ENCODE peak calls at places on chromosomes 12 and 14, in ten cellular contexts. I, T, E, R, S, K, Y, L, X and B are unnamed samples.

GRCh38 chr12:130203151-130203550 is 40.9 kb downstream of the FZD10 start:
- DNase-seq in I (no peak), T (no peak), E (no peak), R (no peak), S (no peak), K (no peak), Y (no peak), L (no peak), X (no peak), B (no peak)

GRCh38 chr12:50614167-50614762 is 109.5 kb downstream of the DIP2B start:
- DNase-seq in I (no peak), T (no peak), E (no peak), R (no peak), S (no peak), K (peak), Y (no peak), L (no peak), X (no peak), B (no peak)

GRCh38 chr12:47955059-47955458 is 8.3 kb upstream of the TMEM106C start:
- DNase-seq in I (no peak), T (no peak), E (no peak), R (no peak), S (no peak), K (no peak), Y (no peak), L (no peak), X (no peak), B (no peak)

GRCh38 chr12:6962285-6963015 is 8.0 kb downstream of the PHB2 start:
- DNase-seq in I (peak), T (peak), E (no peak), R (peak), S (no peak), K (no peak), Y (peak), L (peak), X (no peak), B (peak)

GRCh38 chr14:100581228-100582145 is 5.7 kb downstream of the BEGAIN start:
- DNase-seq in I (no peak), T (peak), E (no peak), R (no peak), S (no peak), K (no peak), Y (peak), L (no peak), X (no peak), B (peak)

GRCh38 chr12:109544955-109545531 is 28.3 kb downstream of the MMAB start:
- DNase-seq in I (no peak), T (no peak), E (no peak), R (no peak), S (no peak), K (no peak), Y (no peak), L (no peak), X (no peak), B (no peak)

GRCh38 chr12:19971396-19971802 is 396.9 kb upstream of the PDE3A start:
- DNase-seq in I (peak), T (no peak), E (no peak), R (no peak), S (peak), K (no peak), Y (no peak), L (no peak), X (no peak), B (no peak)

GRCh38 chr14:32809255-32809654 is 129.4 kb upstream of the NPAS3 start:
- DNase-seq in I (no peak), T (no peak), E (no peak), R (no peak), S (no peak), K (no peak), Y (no peak), L (no peak), X (no peak), B (no peak)

GRCh38 chr14:42731480-42731879 is 1124.8 kb downstream of the LRFN5 start:
- DNase-seq in I (no peak), T (no peak), E (no peak), R (no peak), S (no peak), K (no peak), Y (no peak), L (no peak), X (no peak), B (no peak)

GRCh38 chr14:63677891-63678379 is 36.3 kb upstream of the WDR89 start:
- DNase-seq in I (no peak), T (no peak), E (no peak), R (peak), S (peak), K (no peak), Y (no peak), L (no peak), X (no peak), B (no peak)

GRCh38 chr12:7065073-7065623 is 4.6 kb downstream of the C1S start:
- DNase-seq in I (no peak), T (no peak), E (no peak), R (no peak), S (no peak), K (no peak), Y (no peak), L (no peak), X (no peak), B (no peak)

GRCh38 chr12:26156201-26156871 is 31.5 kb upstream of the BHLHE41 start:
- DNase-seq in I (no peak), T (no peak), E (no peak), R (peak), S (no peak), K (no peak), Y (no peak), L (no peak), X (peak), B (no peak)

GRCh38 chr12:122518908-122519307 is 7.8 kb downstream of the RSRC2 start:
- DNase-seq in I (no peak), T (no peak), E (no peak), R (no peak), S (no peak), K (no peak), Y (no peak), L (no peak), X (no peak), B (no peak)

GRCh38 chr12:122519418-122519817 is 7.3 kb downstream of the RSRC2 start:
- DNase-seq in I (no peak), T (no peak), E (no peak), R (no peak), S (no peak), K (no peak), Y (no peak), L (no peak), X (no peak), B (no peak)

GRCh38 chr12:122515275-122515674 is 11.5 kb downstream of the RSRC2 start:
- DNase-seq in I (no peak), T (no peak), E (no peak), R (no peak), S (no peak), K (no peak), Y (no peak), L (no peak), X (no peak), B (no peak)

GRCh38 chr12:122516544-122517361 is 10.0 kb downstream of the RSRC2 start:
- DNase-seq in I (no peak), T (no peak), E (no peak), R (no peak), S (no peak), K (no peak), Y (no peak), L (no peak), X (no peak), B (no peak)

DNA sequence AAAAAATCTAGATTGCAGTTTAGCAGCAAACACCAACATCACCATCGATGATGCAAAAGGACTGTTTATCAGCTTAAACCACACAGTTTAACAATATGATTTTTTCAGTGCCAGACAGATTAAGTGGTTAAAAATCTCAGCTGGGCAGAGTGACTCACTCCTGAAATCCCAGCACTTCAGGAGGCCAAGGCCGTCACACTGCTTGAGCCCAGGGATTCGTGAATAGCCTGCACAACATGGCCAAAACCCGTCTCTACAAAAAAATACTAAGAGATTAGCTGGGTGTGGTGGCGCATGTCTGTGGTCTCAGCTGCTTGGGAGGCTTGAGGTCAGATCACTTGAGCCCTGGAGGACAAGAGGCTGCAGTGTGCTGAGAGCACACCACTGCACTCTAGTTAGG is 8.9 kb downstream of the RSRC2 start:
- DNase-seq in I (no peak), T (no peak), E (no peak), R (no peak), S (peak), K (no peak), Y (no peak), L (no peak), X (no peak), B (no peak)
- TF ChIP-seq EP300 in I (no peak), T (no peak), E (no peak), R (no peak), S (no peak), K (no peak), Y (no peak), L (no peak), X (no peak), B (no peak)

GRCh38 chr14:58196198-58196597 is 3.8 kb upstream of the ACTR10 start:
- DNase-seq in I (no peak), T (no peak), E (no peak), R (no peak), S (no peak), K (peak), Y (no peak), L (no peak), X (no peak), B (no peak)

GRCh38 chr14:58200480-58200841 is 512 bp downstream of the ACTR10 start:
- DNase-seq in I (no peak), T (no peak), E (no peak), R (no peak), S (no peak), K (no peak), Y (no peak), L (no peak), X (no peak), B (no peak)

GRCh38 chr14:58198086-58198485 is 1.9 kb upstream of the ACTR10 start:
- DNase-seq in I (no peak), T (no peak), E (no peak), R (no peak), S (no peak), K (no peak), Y (no peak), L (no peak), X (no peak), B (no peak)

DNA sequence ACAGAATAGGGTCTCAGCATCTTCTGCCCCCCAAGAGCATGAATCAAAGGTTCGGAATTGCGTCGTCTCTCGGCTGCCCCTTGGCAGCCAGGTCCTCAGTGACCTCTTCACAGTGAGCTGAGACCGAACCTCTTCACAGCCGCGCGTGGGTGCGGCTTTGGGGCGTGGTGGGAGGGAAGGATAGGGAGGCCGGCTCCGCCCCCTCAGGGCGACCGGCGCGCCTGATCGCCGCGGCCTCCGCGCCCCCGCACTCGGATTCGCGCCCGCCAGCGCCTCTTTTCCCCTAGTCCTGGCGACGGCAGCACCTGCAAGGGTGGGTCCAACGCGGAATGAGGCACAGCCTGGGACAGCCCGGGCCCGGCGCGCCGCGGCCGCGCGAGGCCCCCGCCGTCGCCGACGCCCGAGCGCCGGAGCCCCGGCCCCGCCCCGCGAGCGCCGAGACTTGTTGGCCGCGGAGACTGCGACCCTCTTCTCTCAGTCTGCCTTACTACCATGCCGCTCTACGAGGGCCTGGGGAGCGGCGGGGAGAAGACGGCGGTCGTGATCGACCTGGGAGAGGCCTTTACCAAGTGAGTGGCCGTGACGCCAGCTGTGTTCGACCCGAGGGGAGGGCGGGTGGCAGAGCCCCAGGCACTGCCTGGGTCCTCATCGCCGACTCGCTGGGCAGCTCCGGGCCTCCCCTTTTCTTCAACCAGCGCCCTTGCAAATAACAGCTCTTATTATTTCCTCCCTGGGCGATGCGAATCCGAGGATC is at the start of gene ACTR10:
- DNase-seq in I (peak), T (peak), E (peak), R (peak), S (peak), K (peak), Y (peak), L (peak), X (peak), B (peak)
- TF ChIP-seq POLR2A in I (peak), T (peak), E (peak), R (peak), S (peak), K (peak), Y (peak), L (no peak), X (peak), B (peak)

GRCh38 chr14:96391293-96392118 is 422 bp upstream of the AK7 start:
- DNase-seq in I (peak), T (peak), E (peak), R (peak), S (peak), K (peak), Y (peak), L (peak), X (peak), B (peak)

GRCh38 chr14:96398432-96398831 is 6.5 kb downstream of the AK7 start:
- DNase-seq in I (peak), T (no peak), E (no peak), R (no peak), S (no peak), K (no peak), Y (no peak), L (no peak), X (no peak), B (no peak)

GRCh38 chr14:96390965-96391292 is 999 bp upstream of the AK7 start:
- DNase-seq in I (no peak), T (no peak), E (no peak), R (no peak), S (peak), K (no peak), Y (no peak), L (no peak), X (no peak), B (no peak)

GRCh38 chr14:96394047-96394815 is 2.3 kb downstream of the AK7 start:
- DNase-seq in I (peak), T (no peak), E (no peak), R (no peak), S (no peak), K (no peak), Y (no peak), L (no peak), X (no peak), B (no peak)

DNA sequence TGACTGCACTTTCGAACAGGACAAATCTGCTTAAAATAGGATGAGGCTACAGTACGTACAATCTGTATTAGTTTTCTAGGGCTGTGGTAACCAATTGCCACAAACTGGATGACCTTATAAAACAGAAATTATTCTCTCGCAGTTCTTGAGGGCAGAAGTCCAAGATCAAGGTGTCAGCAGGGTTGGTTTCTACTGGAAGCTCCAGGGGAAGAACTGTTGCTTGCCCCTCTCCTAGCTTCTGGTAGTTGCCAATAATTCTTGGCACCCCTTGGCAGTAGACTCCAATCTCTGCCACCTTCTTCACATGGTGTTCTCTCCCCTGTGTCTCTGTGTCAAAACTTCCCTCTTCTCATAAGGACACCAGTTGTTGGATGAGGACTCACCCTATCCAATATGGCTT is 1.4 kb downstream of the AK7 start:
- DNase-seq in I (peak), T (no peak), E (no peak), R (no peak), S (no peak), K (no peak), Y (no peak), L (no peak), X (no peak), B (no peak)
- TF ChIP-seq EP300 in I (no peak), T (no peak), E (no peak), R (no peak), S (no peak), K (no peak), Y (no peak), L (no peak), X (no peak), B (no peak)

GRCh38 chr14:76768201-76768656 is 7.0 kb downstream of the VASH1 start:
- DNase-seq in I (peak), T (no peak), E (peak), R (peak), S (no peak), K (peak), Y (no peak), L (peak), X (peak), B (peak)
- TF ChIP-seq POLR2A in I (no peak), T (no peak), E (no peak), R (no peak), S (no peak), K (no peak), Y (no peak), L (no peak), X (peak), B (no peak)

GRCh38 chr12:51972424-51972812 is 20.9 kb downstream of the ACVR1B start:
- DNase-seq in I (no peak), T (no peak), E (no peak), R (no peak), S (no peak), K (no peak), Y (no peak), L (no peak), X (no peak), B (no peak)

GRCh38 chr12:51973560-51973959 is 22.1 kb downstream of the ACVR1B start:
- DNase-seq in I (no peak), T (no peak), E (no peak), R (no peak), S (no peak), K (no peak), Y (no peak), L (no peak), X (no peak), B (no peak)

GRCh38 chr12:51971679-51972423 is 20.4 kb downstream of the ACVR1B start:
- DNase-seq in I (no peak), T (no peak), E (no peak), R (no peak), S (no peak), K (no peak), Y (no peak), L (no peak), X (no peak), B (no peak)

GRCh38 chr12:51974646-51975045 is 23.1 kb downstream of the ACVR1B start:
- DNase-seq in I (no peak), T (no peak), E (no peak), R (no peak), S (no peak), K (no peak), Y (no peak), L (no peak), X (no peak), B (no peak)

DNA sequence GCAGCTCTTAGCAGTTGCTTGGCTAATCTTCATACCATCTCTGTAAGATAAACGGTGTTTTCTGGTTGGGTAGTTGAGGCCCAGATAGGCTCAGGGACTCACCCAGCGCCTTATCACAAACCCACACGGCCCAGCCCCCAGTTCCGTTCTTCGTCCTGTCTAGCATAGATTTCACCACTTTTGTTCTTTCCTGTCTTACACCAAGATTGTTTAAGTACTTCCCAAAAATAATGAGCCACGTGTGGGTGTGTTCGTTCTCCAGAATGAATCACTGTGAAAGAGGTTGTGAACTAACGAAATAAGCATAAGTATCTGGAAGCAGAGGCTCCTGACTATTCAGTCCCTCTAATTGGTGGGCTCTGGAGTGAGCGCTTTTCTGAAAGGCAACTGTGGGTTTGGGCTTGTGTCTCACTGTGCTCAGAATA is 21.4 kb downstream of the ACVR1B start:
- DNase-seq in I (no peak), T (no peak), E (peak), R (peak), S (no peak), K (peak), Y (peak), L (peak), X (no peak), B (peak)
- TF ChIP-seq EP300 in I (no peak), T (no peak), E (no peak), R (no peak), S (no peak), K (peak), Y (no peak), L (no peak), X (no peak), B (peak)

GRCh38 chr14:52553671-52554575 is 1.3 kb downstream of the GPR137C start:
- DNase-seq in I (peak), T (peak), E (peak), R (peak), S (peak), K (peak), Y (peak), L (peak), X (peak), B (no peak)
- TF ChIP-seq POLR2A in I (no peak), T (no peak), E (peak), R (peak), S (no peak), K (no peak), Y (no peak), L (no peak), X (no peak), B (peak)